ENCODE peak calls at places on chromosomes 16 and 17, in six cellular contexts. U is stimulated activated CD8-positive, alpha-beta memory T cell treated with anti-CD3 and anti-CD28 coated beads, Interleukin-2, amount 100 ng/mL, for 48 hours; O is Daoy; E is nephron progenitor cell; A is B cell; T is midbrain. M is an unnamed sample.

GRCh38 chr17:76497979-76498885 is 3.0 kb downstream of the RHBDF2 start:
- DNase-seq in U (no peak), O (peak; percentile 96), E (peak; percentile 70), A (peak; percentile 53), T (peak; percentile 55), M (peak; percentile 94)

GRCh38 chr17:63550816-63551639 is 751 bp downstream of the DCAF7 start:
- DNase-seq in U (no peak), O (peak; percentile 55), E (peak; percentile 46), A (no peak), T (no peak), M (peak; percentile 49)

GRCh38 chr16:21083729-21084268 is 66.8 kb downstream of the DNAH3 start:
- DNase-seq in U (peak; percentile 26), O (peak; percentile 63), E (peak; percentile 72), A (peak; percentile 21), T (peak; percentile 44), M (peak; percentile 42)

GRCh38 chr17:68993112-68993511 is 37.9 kb upstream of the ABCA8 start:
- DNase-seq in U (no peak), O (no peak), E (no peak), A (no peak), T (no peak), M (no peak)

GRCh38 chr17:69597898-69598692 is 183.6 kb downstream of the MAP2K6 start:
- DNase-seq in U (no peak), O (peak; percentile 43), E (no peak), A (no peak), T (no peak), M (peak; percentile 70)

GRCh38 chr17:73785466-73785865 is 141.2 kb upstream of the SDK2 start:
- DNase-seq in U (no peak), O (no peak), E (no peak), A (no peak), T (no peak), M (no peak)

GRCh38 chr17:82848022-82848592 is 8.3 kb upstream of the ZNF750 start:
- DNase-seq in U (peak; percentile 31), O (no peak), E (no peak), A (no peak), T (no peak), M (no peak)

GRCh38 chr17:3557768-3558583 is at the start of gene TRPV3:
- DNase-seq in U (peak; percentile 60), O (peak; percentile 86), E (no peak), A (peak; percentile 77), T (no peak), M (peak; percentile 60)

GRCh38 chr16:27355610-27356009 is 41.8 kb downstream of the IL4R start:
- DNase-seq in U (no peak), O (peak; percentile 59), E (peak; percentile 14), A (no peak), T (no peak), M (peak; percentile 32)

GRCh38 chr17:39090400-39090799 is 61.0 kb downstream of the PLXDC1 start:
- DNase-seq in U (no peak), O (no peak), E (no peak), A (no peak), T (no peak), M (no peak)

GRCh38 chr16:35210681-35211433 is 1751.4 kb downstream of the TP53TG3F start:
- DNase-seq in U (no peak), O (peak; percentile 57), E (no peak), A (no peak), T (no peak), M (no peak)

GRCh38 chr17:7014995-7015586 is 2.7 kb downstream of the RNASEK start:
- DNase-seq in U (peak; percentile 69), O (peak; percentile 89), E (no peak), A (peak; percentile 74), T (peak; percentile 49), M (peak; percentile 67)

GRCh38 chr16:2469399-2470233 is 1.5 kb upstream of the NTN3 start:
- DNase-seq in U (no peak), O (no peak), E (no peak), A (no peak), T (no peak), M (no peak)

M was measured in M059J.